ENCODE peak calls at places on chromosomes 16 and 17, in nine cellular contexts. R is CD8-positive, alpha-beta T cell; P is non-pigmented ciliary epithelial cell; L is iPS-NIHi11; D is mucosa of gallbladder; U is lower leg skin; F is neural crest cell; W is type B pancreatic cell; I is Daoy. C is an unnamed sample.

GRCh38 chr17:69357701-69358100 is 30.8 kb upstream of the ABCA5 start:
- DNase-seq in R (no peak), P (peak), L (no peak), D (no peak), U (no peak), F (no peak), W (no peak), I (no peak), C (peak)

GRCh38 chr16:54407596-54407995 is 121.0 kb upstream of the IRX3 start:
- DNase-seq in R (no peak), P (peak), L (no peak), D (no peak), U (no peak), F (no peak), W (no peak), I (no peak), C (no peak)

GRCh38 chr17:66403846-66404597 is 101.6 kb downstream of the PRKCA start:
- DNase-seq in R (no peak), P (no peak), L (no peak), D (no peak), U (no peak), F (no peak), W (no peak), I (no peak), C (no peak)

GRCh38 chr17:78107457-78107856 is 21.1 kb downstream of the TMC6 start:
- DNase-seq in R (no peak), P (peak), L (no peak), D (no peak), U (no peak), F (no peak), W (no peak), I (no peak), C (no peak)

GRCh38 chr17:48471807-48472484 is 41.9 kb upstream of the SKAP1 start:
- DNase-seq in R (no peak), P (no peak), L (no peak), D (no peak), U (no peak), F (no peak), W (no peak), I (no peak), C (no peak)

GRCh38 chr17:76075364-76076099 is 951 bp downstream of the GALR2 start:
- DNase-seq in R (no peak), P (no peak), L (peak), D (no peak), U (no peak), F (peak), W (no peak), I (no peak), C (no peak)

GRCh38 chr16:89909777-89910716 is 8.6 kb upstream of the MC1R start:
- DNase-seq in R (peak), P (no peak), L (peak), D (peak), U (peak), F (peak), W (no peak), I (peak), C (peak)

GRCh38 chr17:46082293-46082692 is 83.2 kb downstream of the STH start:
- DNase-seq in R (no peak), P (no peak), L (no peak), D (no peak), U (no peak), F (no peak), W (no peak), I (no peak), C (no peak)

GRCh38 chr16:85882181-85882810 is 16.7 kb upstream of the IRF8 start:
- DNase-seq in R (no peak), P (no peak), L (no peak), D (no peak), U (peak), F (no peak), W (no peak), I (no peak), C (no peak)

GRCh38 chr17:40612510-40613244 is 34.9 kb downstream of the SMARCE1 start:
- DNase-seq in R (peak), P (no peak), L (no peak), D (no peak), U (no peak), F (no peak), W (no peak), I (no peak), C (no peak)

C was measured in HepG2.